ENCODE peak calls at places on chromosomes 4 and X, in nine cellular contexts. J is mucosa of descending colon; G is occipital lobe; D is activated CD4-positive, alpha-beta memory T cell treated with anti-CD3 and anti-CD28 coated beads, Interleukin-2, amount 10 ng/mL, durations not matched to agents 7 days and 5 days; Z is lower lobe of right lung; P is right lobe of liver; X is upper lobe of left lung; F is transverse colon; A is T1000. K is an unnamed sample.

GRCh38 chrX:128676651-128677050 is 624.4 kb upstream of the ACTRT1 start:
- DNase-seq in J (no peak), G (no peak), D (no peak), Z (no peak), P (no peak), X (no peak), F (no peak), A (no peak), K (no peak)

GRCh38 chr4:138104462-138104775 is 137.7 kb downstream of the SLC7A11 start:
- DNase-seq in J (no peak), G (no peak), D (no peak), Z (no peak), P (no peak), X (no peak), F (no peak), A (no peak), K (no peak)

GRCh38 chr4:168551211-168551610 is 54.4 kb downstream of the PALLD start:
- DNase-seq in J (no peak), G (no peak), D (no peak), Z (no peak), P (no peak), X (no peak), F (no peak), A (no peak), K (no peak)

GRCh38 chr4:112284166-112284565 is 1.5 kb downstream of the TIFA start:
- DNase-seq in J (no peak), G (no peak), D (no peak), Z (no peak), P (no peak), X (no peak), F (no peak), A (no peak), K (no peak)

GRCh38 chr4:38856524-38857337 is at the start of gene TLR6:
- DNase-seq in J (peak; percentile 89), G (no peak), D (peak; percentile 70), Z (no peak), P (no peak), X (no peak), F (peak; percentile 76), A (peak; percentile 31), K (peak; percentile 35)

GRCh38 chr4:183515411-183515810 is 10.6 kb downstream of the ING2 start:
- DNase-seq in J (no peak), G (no peak), D (no peak), Z (no peak), P (no peak), X (no peak), F (no peak), A (no peak), K (no peak)

GRCh38 chrX:17154001-17154400 is 207.5 kb downstream of the REPS2 start:
- DNase-seq in J (no peak), G (no peak), D (no peak), Z (no peak), P (no peak), X (no peak), F (no peak), A (peak; percentile 0), K (no peak)

GRCh38 chr4:114287079-114287696 is 307.7 kb upstream of the ARSJ start:
- DNase-seq in J (peak; percentile 79), G (no peak), D (no peak), Z (no peak), P (peak; percentile 77), X (no peak), F (peak; percentile 67), A (no peak), K (no peak)

GRCh38 chr4:161642708-161643107 is 521.1 kb downstream of the FSTL5 start:
- DNase-seq in J (no peak), G (no peak), D (no peak), Z (no peak), P (no peak), X (no peak), F (no peak), A (no peak), K (no peak)

GRCh38 chrX:33434256-33435092 is 223.1 kb upstream of the DMD start:
- DNase-seq in J (peak; percentile 57), G (peak; percentile 1), D (peak; percentile 20), Z (no peak), P (peak; percentile 30), X (no peak), F (peak; percentile 43), A (peak; percentile 12), K (peak; percentile 2)

GRCh38 chr4:16269742-16270522 is 43.7 kb upstream of the TAPT1 start:
- DNase-seq in J (no peak), G (no peak), D (no peak), Z (peak; percentile 52), P (no peak), X (no peak), F (no peak), A (peak; percentile 92), K (no peak)

GRCh38 chr4:109041463-109041862 is 261.0 kb downstream of the COL25A1 start:
- DNase-seq in J (no peak), G (no peak), D (no peak), Z (no peak), P (no peak), X (no peak), F (no peak), A (no peak), K (no peak)

GRCh38 chr4:104494161-104494560 is 533 bp downstream of the CXXC4 start:
- DNase-seq in J (no peak), G (no peak), D (no peak), Z (no peak), P (no peak), X (no peak), F (no peak), A (no peak), K (no peak)

GRCh38 chrX:68693481-68694410 is 46.3 kb downstream of the STARD8 start:
- DNase-seq in J (peak; percentile 47), G (peak; percentile 34), D (peak; percentile 18), Z (peak; percentile 85), P (peak; percentile 91), X (peak; percentile 91), F (peak; percentile 69), A (peak; percentile 44), K (peak; percentile 46)

K was measured in NCI-H2227 treated with DMSO at 0.1 percent for 48 hours.